ENCODE peak calls at places on chromosomes 4 and X, in four cellular contexts. Q, P, I and E are unnamed samples.

GRCh38 chr4:14926368-14926767 is 75.9 kb upstream of the CPEB2 start:
- ATAC-seq in Q (no peak), P (no peak), I (peak), E (peak)

GRCh38 chr4:82710202-82710929 is 88.2 kb downstream of the SCD5 start:
- ATAC-seq in Q (no peak), P (no peak), I (peak), E (peak)

GRCh38 chrX:26146024-26146423 is 7.9 kb downstream of the MAGEB18 start:
- ATAC-seq in Q (no peak), P (no peak), I (no peak), E (no peak)

GRCh38 chr4:41427306-41427882 is 110.6 kb upstream of the LIMCH1 start:
- ATAC-seq in Q (no peak), P (no peak), I (no peak), E (no peak)

GRCh38 chrX:46796574-46797191 is 37.8 kb upstream of the SLC9A7 start:
- ATAC-seq in Q (peak), P (peak), I (peak), E (peak)

GRCh38 chr4:6258741-6259140 is 10.9 kb upstream of the WFS1 start:
- ATAC-seq in Q (no peak), P (no peak), I (no peak), E (peak)

GRCh38 chrX:48772602-48773001 is 11.1 kb downstream of the GLOD5 start:
- ATAC-seq in Q (no peak), P (no peak), I (no peak), E (no peak)

GRCh38 chr4:127846061-127846460 is 34.6 kb upstream of the PLK4 start:
- ATAC-seq in Q (no peak), P (no peak), I (no peak), E (no peak)

GRCh38 chr4:1226167-1226514 is 22.8 kb downstream of the CTBP1 start:
- ATAC-seq in Q (no peak), P (no peak), I (no peak), E (no peak)

GRCh38 chr4:184850431-184851199 is 24.8 kb upstream of the ACSL1 start:
- ATAC-seq in Q (no peak), P (no peak), I (no peak), E (peak)

GRCh38 chr4:74659576-74660411 is 134.5 kb downstream of the BTC start:
- ATAC-seq in Q (peak), P (peak), I (peak), E (no peak)

GRCh38 chr4:7657545-7658296 is 223.0 kb upstream of the PSAPL1 start:
- ATAC-seq in Q (no peak), P (no peak), I (no peak), E (no peak)

GRCh38 chr4:1330761-1331590 is 16.0 kb upstream of the UVSSA start:
- ATAC-seq in Q (no peak), P (no peak), I (no peak), E (peak)

GRCh38 chrX:136975642-136976518 is 57.9 kb downstream of the GPR101 start:
- ATAC-seq in Q (no peak), P (no peak), I (peak), E (no peak)

GRCh38 chr4:48853604-48854394 is 22.9 kb downstream of the OCIAD1 start:
- ATAC-seq in Q (no peak), P (no peak), I (no peak), E (no peak)

GRCh38 chr4:79678472-79679202 is 270.6 kb upstream of the GK2 start:
- ATAC-seq in Q (no peak), P (no peak), I (no peak), E (no peak)

GRCh38 chr4:61517144-61517543 is 317.0 kb downstream of the ADGRL3 start:
- ATAC-seq in Q (no peak), P (no peak), I (peak), E (peak)

GRCh38 chr4:120156115-120156718 is 89.6 kb upstream of the MAD2L1 start:
- ATAC-seq in Q (peak), P (peak), I (peak), E (peak)

GRCh38 chr4:20019310-20020015 is 232.2 kb upstream of the SLIT2 start:
- ATAC-seq in Q (no peak), P (peak), I (no peak), E (no peak)

GRCh38 chr4:73090738-73091137 is 21.2 kb upstream of the COX18 start:
- ATAC-seq in Q (no peak), P (no peak), I (peak), E (no peak)

GRCh38 chrX:131588995-131589394 is 45.1 kb downstream of the OR13H1 start:
- ATAC-seq in Q (peak), P (no peak), I (no peak), E (no peak)

GRCh38 chrX:68490644-68491043 is 8.2 kb upstream of the YIPF6 start:
- ATAC-seq in Q (peak), P (peak), I (peak), E (no peak)